ENCODE peak calls at places on chromosomes 7 and 10, in seven cellular contexts. P is hepatic stellate cell, U is NCI-H460, N is foreskin keratinocyte, J is Kasumi-1, T is dorsolateral prefrontal cortex, R is HT1080. O is an unnamed sample.

GRCh38 chr10:32095116-32095733 is 39.0 kb upstream of the KIF5B start:
- DNase-seq in P (no peak), U (no peak), N (no peak), J (no peak), T (no peak), R (peak), O (no peak)

GRCh38 chr7:114084381-114085312 is 165.8 kb upstream of the PPP1R3A start:
- DNase-seq in P (no peak), U (no peak), N (no peak), J (peak), T (peak), R (no peak), O (no peak)

GRCh38 chr7:137816696-137817320 is 30.0 kb downstream of the DGKI start:
- DNase-seq in P (no peak), U (no peak), N (no peak), J (no peak), T (no peak), R (peak), O (no peak)

GRCh38 chr10:104521901-104522827 is 118.9 kb upstream of the SORCS3 start:
- DNase-seq in P (no peak), U (no peak), N (no peak), J (no peak), T (peak), R (peak), O (no peak)

GRCh38 chr7:158662610-158663427 is 41.8 kb downstream of the NCAPG2 start:
- DNase-seq in P (no peak), U (no peak), N (no peak), J (no peak), T (no peak), R (no peak), O (no peak)

GRCh38 chr10:3471927-3472704 is 299.5 kb upstream of the PITRM1 start:
- DNase-seq in P (no peak), U (no peak), N (peak), J (no peak), T (peak), R (no peak), O (peak)

GRCh38 chr10:99654791-99655190 is 4.5 kb upstream of the ENTPD7 start:
- DNase-seq in P (no peak), U (no peak), N (peak), J (no peak), T (no peak), R (no peak), O (peak)

GRCh38 chr10:48931188-48931587 is 8.5 kb downstream of the LRRC18 start:
- DNase-seq in P (no peak), U (no peak), N (no peak), J (peak), T (no peak), R (no peak), O (no peak)

GRCh38 chr10:74898201-74898976 is 72.0 kb downstream of the KAT6B start:
- DNase-seq in P (no peak), U (no peak), N (no peak), J (peak), T (no peak), R (peak), O (peak)

GRCh38 chr10:69401416-69401815 is 15.3 kb downstream of the TACR2 start:
- DNase-seq in P (no peak), U (no peak), N (no peak), J (no peak), T (no peak), R (no peak), O (no peak)

GRCh38 chr7:9200666-9201065 is 767.3 kb downstream of the NXPH1 start:
- DNase-seq in P (no peak), U (no peak), N (no peak), J (no peak), T (no peak), R (no peak), O (no peak)

GRCh38 chr10:86687750-86688149 is 19.4 kb downstream of the LDB3 start:
- DNase-seq in P (peak), U (no peak), N (peak), J (no peak), T (no peak), R (no peak), O (no peak)

GRCh38 chr7:117075934-117076333 is 122.6 kb downstream of the ST7 start:
- DNase-seq in P (no peak), U (no peak), N (no peak), J (no peak), T (no peak), R (no peak), O (no peak)

GRCh38 chr10:59830601-59831259 is 75.6 kb downstream of the CCDC6 start:
- DNase-seq in P (peak), U (peak), N (no peak), J (peak), T (no peak), R (peak), O (no peak)

GRCh38 chr10:97659589-97659988 is 19.1 kb downstream of the PI4K2A start:
- DNase-seq in P (no peak), U (no peak), N (no peak), J (no peak), T (no peak), R (peak), O (no peak)

GRCh38 chr7:73907554-73908122 is 46.7 kb downstream of the TMEM270 start:
- DNase-seq in P (no peak), U (no peak), N (no peak), J (no peak), T (peak), R (no peak), O (no peak)

GRCh38 chr10:118802126-118802793 is 47.5 kb upstream of the CACUL1 start:
- DNase-seq in P (no peak), U (no peak), N (no peak), J (no peak), T (no peak), R (no peak), O (no peak)

O was measured in epithelial cell of prostate.